ENCODE peak calls at places on chromosomes 7 and 10, in five cellular contexts. F is heart left ventricle, U is sigmoid colon, R is body of pancreas, N is IMR-90. H is an unnamed sample.

GRCh38 chr7:121909721-121910359 is 36.9 kb downstream of the PTPRZ1 start:
- DNase-seq in U (no peak), F (no peak), N (no peak), R (no peak), H (no peak)

GRCh38 chr7:158413962-158414961 is 173.4 kb downstream of the PTPRN2 start:
- DNase-seq in U (no peak), N (no peak), F (no peak), R (no peak), H (no peak)

GRCh38 chr10:103470755-103471653 is 8.0 kb downstream of the CALHM3 start:
- DNase-seq in F (no peak), R (peak), N (no peak), U (no peak), H (no peak)

GRCh38 chr7:144995495-144995894 is 159.6 kb upstream of the TPK1 start:
- DNase-seq in F (no peak), N (no peak), R (no peak), U (no peak), H (no peak)

GRCh38 chr7:26860361-26860760 is 4.0 kb downstream of the SKAP2 start:
- DNase-seq in U (no peak), N (no peak), F (no peak), R (no peak), H (no peak)

GRCh38 chr10:100651916-100652315 is 93.5 kb upstream of the PAX2 start:
- DNase-seq in N (no peak), U (no peak), R (no peak), F (no peak), H (no peak)

GRCh38 chr7:30682131-30683083 is at the start of gene CRHR2:
- DNase-seq in F (no peak), U (no peak), R (peak), N (no peak), H (no peak)

GRCh38 chr7:157471259-157472125 is 134.7 kb downstream of the DNAJB6 start:
- DNase-seq in U (peak), N (no peak), F (no peak), R (no peak), H (no peak)

GRCh38 chr7:81301815-81302214 is 383.0 kb upstream of the SEMA3C start:
- DNase-seq in F (no peak), R (no peak), N (no peak), U (no peak), H (no peak)

GRCh38 chr10:128927821-128928220 is 539.2 kb upstream of the MGMT start:
- DNase-seq in F (peak), U (peak), N (no peak), R (peak), H (no peak)

GRCh38 chr7:5230272-5231067 is 40.4 kb downstream of the WIPI2 start:
- DNase-seq in U (no peak), N (no peak), F (no peak), R (no peak), H (no peak)

GRCh38 chr7:5232874-5233273 is 42.8 kb downstream of the WIPI2 start:
- DNase-seq in F (no peak), U (no peak), N (no peak), R (no peak), H (no peak)

GRCh38 chr7:5232485-5232837 is 42.4 kb downstream of the WIPI2 start:
- DNase-seq in R (no peak), N (no peak), F (no peak), U (no peak), H (no peak)

GRCh38 chr7:5231116-5231515 is 41.1 kb downstream of the WIPI2 start:
- DNase-seq in U (no peak), N (no peak), F (no peak), R (no peak), H (no peak)

GRCh38 chr7:5231811-5232484 is 41.9 kb downstream of the WIPI2 start:
- DNase-seq in R (no peak), U (no peak), F (no peak), N (no peak), H (no peak)
- TF ChIP-seq POLR2A in R (no peak), U (no peak), F (no peak), N (no peak), H (no peak)

GRCh38 chr10:102059987-102060386 is 4.0 kb upstream of the ARMH3 start:
- DNase-seq in F (no peak), N (no peak), R (no peak), U (no peak), H (no peak)

DNA sequence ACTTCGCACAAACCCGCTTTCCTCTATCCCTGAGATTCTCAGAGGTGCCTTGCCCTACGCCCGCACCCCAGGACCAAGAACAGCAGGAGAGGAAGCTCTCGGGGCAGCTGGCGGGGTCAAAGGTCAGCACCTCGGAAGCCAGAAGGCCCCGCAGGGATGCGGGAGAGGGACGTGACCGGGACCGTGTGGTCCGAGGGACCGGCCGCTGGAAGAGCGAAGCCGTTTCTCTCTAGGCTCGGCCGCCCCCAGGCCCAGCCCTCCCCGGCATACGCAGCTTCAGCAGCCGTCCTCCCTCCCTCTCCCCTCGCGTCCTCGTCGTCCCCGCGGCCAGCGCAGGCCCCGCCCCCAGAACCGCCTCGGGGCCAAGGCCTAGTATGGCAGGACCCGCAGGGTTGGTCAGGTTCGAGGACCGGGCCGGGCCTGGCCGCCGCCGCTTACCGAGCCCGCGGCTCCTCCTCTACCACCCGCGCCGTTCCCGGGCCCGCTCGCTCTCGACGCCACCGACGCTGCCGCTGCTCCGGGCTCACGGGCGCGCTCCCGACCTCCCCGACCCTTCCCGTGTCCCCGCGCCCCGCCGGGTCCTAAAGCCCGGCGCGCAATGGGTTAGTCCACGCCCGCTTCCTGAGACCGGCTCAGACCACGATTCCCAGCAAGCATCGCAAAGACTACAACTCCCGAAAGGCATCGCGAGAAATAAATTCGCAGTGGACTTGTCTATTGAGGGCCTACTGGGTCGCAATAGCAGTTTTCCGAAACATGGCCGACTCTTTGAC is at the start of gene ARMH3:
- DNase-seq in N (peak), F (peak), R (peak), U (peak), H (peak)
- TF ChIP-seq POLR2A in N (peak), F (no peak), R (peak), U (peak), H (peak)

GRCh38 chr10:46019541-46020343 is 10.7 kb downstream of the NCOA4 start:
- DNase-seq in U (no peak), R (peak), F (no peak), N (no peak), H (peak)
- TF ChIP-seq POLR2A in U (no peak), R (no peak), F (no peak), N (no peak), H (no peak)

DNA sequence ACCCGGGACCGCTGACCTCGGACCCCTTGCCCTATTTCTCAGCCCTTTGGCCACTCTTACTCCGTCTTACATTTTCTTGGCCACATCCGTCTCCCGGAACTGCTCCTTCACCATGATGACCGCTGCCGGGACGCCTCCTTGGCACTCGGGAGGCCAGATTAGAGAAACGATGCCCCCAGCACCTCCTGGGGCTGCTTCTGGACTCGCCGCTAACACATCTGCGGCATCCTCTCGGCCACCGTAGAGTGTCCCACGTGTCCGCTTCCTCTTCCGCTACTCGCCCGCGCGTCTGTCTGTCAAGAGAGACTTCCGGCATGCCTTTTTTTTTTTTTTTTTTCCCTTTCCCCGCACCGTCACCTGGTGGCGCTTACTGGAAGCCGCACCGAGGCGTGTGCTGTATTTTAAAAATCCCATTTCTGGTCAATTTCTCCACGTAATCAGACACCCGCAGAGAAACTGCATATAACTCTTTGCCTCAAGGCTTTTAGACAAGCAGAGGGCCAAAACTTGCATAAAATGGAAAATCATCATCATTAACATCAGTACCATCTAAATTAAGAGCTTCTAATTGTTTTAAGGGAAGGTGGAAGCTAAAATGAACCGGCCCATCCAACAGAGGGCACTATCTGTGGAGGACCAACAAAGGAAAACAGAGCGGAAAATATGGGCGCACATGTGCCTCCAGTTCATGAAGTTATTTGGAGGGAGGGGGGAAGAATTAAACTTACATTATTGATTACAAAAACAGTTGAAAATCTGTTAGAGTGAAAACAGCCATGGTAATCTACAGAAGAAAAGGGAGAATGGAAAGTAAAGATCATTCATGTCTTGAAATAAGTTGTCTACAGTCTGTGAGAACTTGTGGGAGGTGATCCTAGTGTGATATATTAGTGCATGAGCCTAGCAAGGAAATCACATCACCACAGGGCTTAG is at the start of gene POLR3A:
- DNase-seq in U (peak), N (peak), R (peak), F (peak), H (peak)
- TF ChIP-seq POLR2A in U (peak), N (no peak), R (peak), F (no peak), H (peak)

GRCh38 chr10:74825371-74826141 is 844 bp upstream of the KAT6B start:
- DNase-seq in N (no peak), F (no peak), R (no peak), U (no peak), H (peak)
- TF ChIP-seq POLR2A in N (no peak), F (no peak), R (no peak), U (no peak), H (no peak)

DNA sequence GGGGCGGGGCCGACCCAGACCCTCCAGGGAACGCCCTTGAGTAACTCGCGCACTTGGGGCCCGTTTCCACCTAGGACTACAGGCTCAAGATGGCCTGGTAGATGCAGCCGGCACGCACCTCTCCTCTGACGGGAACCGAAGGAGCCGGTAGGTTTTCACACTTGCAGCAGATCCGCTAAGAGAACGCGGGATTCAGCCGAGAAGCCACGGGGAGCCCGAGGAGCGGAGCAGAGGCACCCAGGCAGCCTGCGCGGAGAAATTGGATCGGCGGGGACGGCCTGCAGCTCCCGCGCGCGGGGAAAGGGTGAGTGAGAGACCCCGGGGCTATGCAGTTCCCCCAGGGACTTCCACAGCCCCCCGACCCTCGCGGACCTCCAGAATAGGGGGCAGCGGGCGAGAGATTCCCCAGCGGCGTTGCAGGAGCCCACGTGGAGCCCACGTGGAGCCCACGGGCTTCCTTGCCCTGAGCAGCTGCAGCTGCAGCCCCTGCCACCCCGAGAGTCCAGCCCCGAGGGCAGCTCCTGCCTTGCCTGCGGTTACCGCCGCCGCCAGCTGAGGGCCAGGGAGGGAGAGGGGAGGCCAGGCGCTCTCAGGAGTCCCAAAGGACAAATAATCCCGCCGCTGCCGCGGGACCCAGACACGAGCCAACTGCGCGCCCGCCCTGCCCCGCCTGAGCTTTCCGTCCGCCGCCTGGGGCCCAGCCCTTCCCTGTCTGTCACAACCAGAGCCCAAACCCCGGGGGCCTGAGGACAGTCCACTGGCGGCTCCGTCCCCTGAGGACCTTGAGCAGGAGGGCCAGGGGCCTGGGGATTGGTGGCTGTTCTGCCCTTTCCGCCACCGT is 13.1 kb downstream of the IFT22 start:
- DNase-seq in F (peak), N (no peak), R (peak), U (peak), H (peak)
- TF ChIP-seq POLR2A in F (no peak), N (no peak), R (peak), U (no peak), H (no peak)

GRCh38 chr10:27252267-27253000 is 11.8 kb upstream of the ACBD5 start:
- DNase-seq in F (peak), N (peak), R (peak), U (no peak), H (peak)
- TF ChIP-seq POLR2A in F (no peak), N (no peak), R (peak), U (no peak), H (peak)

GRCh38 chr10:78972947-78973900 is 95.5 kb upstream of the ZMIZ1 start:
- DNase-seq in N (peak), F (peak), U (peak), R (peak), H (peak)

GRCh38 chr10:78973901-78974408 is 94.8 kb upstream of the ZMIZ1 start:
- DNase-seq in R (peak), N (peak), F (peak), U (peak), H (peak)

GRCh38 chr10:78976825-78977760 is 91.7 kb upstream of the ZMIZ1 start:
- DNase-seq in F (peak), U (no peak), R (no peak), N (no peak), H (no peak)

GRCh38 chr10:78972160-78972946 is 96.4 kb upstream of the ZMIZ1 start:
- DNase-seq in U (peak), R (peak), N (peak), F (peak), H (peak)

DNA sequence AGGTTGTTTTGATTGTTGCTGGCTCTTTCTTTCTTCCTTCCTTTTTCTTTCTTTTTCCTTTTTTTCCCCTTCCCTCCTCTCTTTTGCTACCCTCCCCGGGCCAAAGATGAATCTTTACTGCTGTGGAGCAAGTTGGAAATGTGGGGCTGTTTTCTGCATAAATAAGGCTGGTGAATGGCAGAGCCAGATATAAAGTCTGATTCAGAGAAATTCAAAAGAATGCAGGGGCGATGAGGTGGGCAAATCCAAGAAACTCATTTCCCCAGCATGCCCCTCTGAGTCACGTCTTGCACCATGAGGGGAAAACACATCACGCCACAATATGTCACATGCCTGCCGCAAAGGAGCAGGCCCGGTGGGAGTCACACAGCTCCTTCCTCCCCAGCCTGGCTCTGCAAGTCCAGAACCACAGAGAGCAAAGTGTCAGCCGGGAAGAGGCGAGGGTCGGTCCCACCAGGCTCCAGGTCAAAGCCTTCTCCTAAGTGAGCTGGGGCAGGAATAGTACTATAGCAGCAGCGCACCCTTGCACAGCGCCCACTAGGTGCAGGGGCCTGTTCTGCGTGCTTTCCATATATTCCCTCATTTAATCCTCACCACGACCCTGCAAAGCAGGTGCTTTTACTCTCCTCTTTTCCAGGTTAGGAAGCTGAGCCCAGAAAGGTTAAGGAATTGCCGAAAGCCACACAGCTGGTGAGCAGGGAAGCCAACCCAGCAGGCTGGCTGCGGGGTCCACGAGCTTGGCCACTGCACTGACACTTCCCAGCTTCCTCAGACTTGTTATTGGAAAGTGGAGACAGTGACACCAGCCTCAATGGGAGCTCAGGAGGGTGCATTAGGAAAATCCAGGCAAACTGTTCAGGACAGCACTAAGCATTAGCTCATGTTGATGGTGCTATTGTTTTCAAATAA is 94.1 kb upstream of the ZMIZ1 start:
- DNase-seq in N (peak), U (peak), R (peak), F (peak), H (peak)
- TF ChIP-seq POLR2A in N (peak), U (no peak), R (peak), F (no peak), H (no peak)

DNA sequence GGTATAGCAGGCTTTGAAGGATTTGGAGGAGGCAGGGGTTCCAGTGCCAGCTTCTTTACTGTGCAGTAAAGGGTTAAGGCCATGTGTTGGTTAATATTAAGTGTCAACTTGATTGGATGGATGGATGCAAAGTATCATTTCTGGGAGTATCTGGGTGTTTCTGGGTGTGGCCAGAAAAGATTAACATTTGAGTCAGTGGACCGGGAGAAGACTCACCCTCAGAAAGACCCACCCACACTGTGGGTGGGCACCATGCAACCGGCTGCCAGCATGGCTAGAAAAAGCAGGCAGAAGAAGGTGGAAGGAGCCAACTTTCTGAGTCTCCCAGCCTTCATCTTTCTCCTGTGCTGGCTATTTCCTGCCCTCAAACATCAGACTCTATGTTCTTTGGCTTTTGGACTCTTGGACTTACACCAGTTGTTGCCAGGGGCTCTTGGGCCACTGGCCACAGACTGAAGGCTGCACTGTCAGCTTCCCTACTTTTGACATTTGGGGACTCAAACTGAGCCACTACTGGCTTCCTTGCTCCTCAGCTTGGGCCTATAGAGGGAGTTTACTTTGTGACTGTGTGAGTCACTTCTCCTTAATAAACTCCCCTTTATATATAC is 6.8 kb upstream of the TRUB1 start:
- DNase-seq in N (no peak), R (no peak), U (no peak), F (no peak), H (no peak)
- TF ChIP-seq POLR2A in N (no peak), R (no peak), U (no peak), F (no peak), H (no peak)